ENCODE peak calls at places on chromosomes 2 and 18, in four cellular contexts. L, P, C and I are unnamed samples.
A peak's percentile ranks its signal among the peaks of the same experiment; 100 is the strongest.

GRCh38 chr2:37283207-37283606 is 41.4 kb downstream of the PRKD3 start:
- DNase-seq in C (no peak), P (no peak), L (no peak), I (no peak)

GRCh38 chr2:20223345-20224190 is 1.4 kb downstream of the SDC1 start:
- DNase-seq in P (peak; percentile 61), C (no peak), L (no peak), I (no peak)

GRCh38 chr2:23604731-23605130 is 219.8 kb downstream of the KLHL29 start:
- DNase-seq in P (no peak), L (no peak), C (no peak), I (no peak)

GRCh38 chr2:34373586-34374233 is 774.6 kb upstream of the FAM98A start:
- DNase-seq in P (peak; percentile 5), L (no peak), C (no peak), I (no peak)

GRCh38 chr2:101330253-101330921 is 21.9 kb upstream of the RNF149 start:
- DNase-seq in C (no peak), P (peak; percentile 92), L (no peak), I (no peak)

GRCh38 chr2:234136461-234136860 is 86.0 kb downstream of the SPP2 start:
- DNase-seq in C (no peak), L (no peak), P (no peak), I (no peak)

GRCh38 chr2:172253190-172254052 is 150.7 kb upstream of the DLX2 start:
- DNase-seq in L (peak; percentile 100), P (peak; percentile 91), C (peak; percentile 35), I (peak; percentile 95)

GRCh38 chr2:21041943-21042707 is 1.7 kb downstream of the APOB start:
- DNase-seq in L (no peak), P (peak; percentile 92), C (no peak), I (no peak)

GRCh38 chr2:106695919-106696318 is 190.0 kb downstream of the ST6GAL2 start:
- DNase-seq in L (no peak), C (no peak), P (no peak), I (no peak)

GRCh38 chr18:67600181-67600631 is 83.7 kb upstream of the DSEL start:
- DNase-seq in L (no peak), C (no peak), P (no peak), I (no peak)

GRCh38 chr2:15059870-15060617 is 427.5 kb downstream of the LRATD1 start:
- DNase-seq in L (no peak), C (no peak), P (no peak), I (no peak)

GRCh38 chr2:172701250-172701649 is 34.4 kb upstream of the RAPGEF4 start:
- DNase-seq in C (no peak), L (no peak), P (no peak), I (no peak)

GRCh38 chr2:85804583-85804982 is 50.8 kb downstream of the ATOH8 start:
- DNase-seq in L (no peak), C (peak; percentile 70), P (no peak), I (no peak)

GRCh38 chr2:74919827-74920226 is 38.6 kb upstream of the POLE4 start:
- DNase-seq in P (peak; percentile 31), L (peak; percentile 38), C (peak; percentile 79), I (peak; percentile 38)

GRCh38 chr2:213232649-213233437 is 51.4 kb upstream of the SPAG16 start:
- DNase-seq in L (no peak), P (no peak), C (no peak), I (no peak)

GRCh38 chr2:168244318-168244717 is 3.1 kb downstream of the STK39 start:
- DNase-seq in L (no peak), C (no peak), P (peak; percentile 74), I (no peak)

GRCh38 chr2:135727968-135728728 is 13.5 kb upstream of the UBXN4 start:
- DNase-seq in C (no peak), L (no peak), P (peak; percentile 23), I (no peak)

GRCh38 chr18:27411911-27412310 is 226.8 kb upstream of the CHST9 start:
- DNase-seq in L (no peak), P (peak; percentile 36), C (no peak), I (no peak)

GRCh38 chr18:573385-573784 is 6.8 kb upstream of the CETN1 start:
- DNase-seq in C (no peak), P (peak; percentile 32), L (no peak), I (no peak)

GRCh38 chr2:218516614-218517013 is 51.5 kb downstream of the USP37 start:
- DNase-seq in P (peak; percentile 36), C (peak; percentile 31), L (peak; percentile 23), I (no peak)

GRCh38 chr2:181575024-181575649 is 81.8 kb downstream of the CERKL start:
- DNase-seq in L (no peak), P (no peak), C (no peak), I (no peak)

GRCh38 chr2:240956161-240956934 is 42.1 kb upstream of the SNED1 start:
- DNase-seq in P (no peak), C (no peak), L (no peak), I (no peak)

GRCh38 chr2:232545511-232546375 is 4.6 kb downstream of the TIGD1 start:
- DNase-seq in C (no peak), L (no peak), P (no peak), I (no peak)

GRCh38 chr2:5692561-5693287 is 540 bp downstream of the SOX11 start:
- DNase-seq in C (no peak), P (no peak), L (no peak), I (no peak)

GRCh38 chr2:152132321-152132720 is 33.5 kb upstream of the CACNB4 start:
- DNase-seq in P (no peak), L (no peak), C (no peak), I (no peak)

GRCh38 chr2:32061973-32062861 is 1.1 kb upstream of the SPAST start:
- DNase-seq in L (no peak), P (peak; percentile 78), C (peak; percentile 62), I (no peak)

GRCh38 chr2:20095469-20095868 is 44.0 kb upstream of the LAPTM4A start:
- DNase-seq in C (no peak), L (no peak), P (no peak), I (no peak)

GRCh38 chr2:42060718-42061619 is 13.1 kb downstream of the PKDCC start:
- DNase-seq in C (no peak), L (no peak), P (no peak), I (no peak)

GRCh38 chr2:235494716-235495372 is 1.0 kb downstream of the AGAP1 start:
- DNase-seq in P (no peak), L (no peak), C (no peak), I (no peak)

GRCh38 chr2:109239720-109240119 is 110.7 kb downstream of the SH3RF3 start:
- DNase-seq in P (no peak), L (no peak), C (peak; percentile 14), I (no peak)

GRCh38 chr2:224252601-224253000 is 149.3 kb downstream of the FAM124B start:
- DNase-seq in C (no peak), P (no peak), L (no peak), I (no peak)

GRCh38 chr2:25187729-25188350 is 19.5 kb upstream of the POMC start:
- DNase-seq in P (no peak), L (no peak), C (no peak), I (no peak)

GRCh38 chr18:32891130-32891529 is 118.3 kb upstream of the KLHL14 start:
- DNase-seq in C (no peak), L (no peak), P (no peak), I (no peak)

GRCh38 chr18:32891797-32892196 is 119.0 kb upstream of the KLHL14 start:
- DNase-seq in L (no peak), P (peak; percentile 11), C (no peak), I (no peak)

GRCh38 chr18:32896781-32897547 is 124.1 kb upstream of the KLHL14 start:
- DNase-seq in L (no peak), C (no peak), P (no peak), I (no peak)

GRCh38 chr18:32889620-32890593 is 117.1 kb upstream of the KLHL14 start:
- DNase-seq in C (no peak), L (no peak), P (no peak), I (no peak)

GRCh38 chr18:32893915-32894314 is 121.1 kb upstream of the KLHL14 start:
- DNase-seq in C (no peak), L (no peak), P (peak; percentile 45), I (no peak)
- TF ChIP-seq CTCF in C (no peak), L (peak; percentile 15), P (peak; percentile 37), I (peak; percentile 27)

DNA sequence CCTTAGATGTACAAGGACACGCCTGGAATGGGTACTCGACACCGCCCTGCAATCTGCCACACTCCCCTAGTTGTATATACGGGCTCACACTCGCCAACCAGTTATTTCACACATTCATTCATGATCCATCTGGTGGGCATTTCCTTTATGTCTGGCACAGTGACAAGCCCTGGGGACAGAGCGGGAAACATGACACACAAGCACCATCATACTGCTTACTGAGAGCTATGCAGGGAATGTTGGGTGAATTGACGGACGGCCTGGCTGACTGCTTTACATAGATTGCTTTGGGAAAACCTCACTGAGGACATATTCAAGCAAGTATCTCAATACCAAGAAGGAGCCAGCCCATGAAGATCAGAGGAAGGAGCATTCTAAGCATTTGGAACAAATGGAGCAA is 448.1 kb upstream of the SPRED2 start:
- DNase-seq in P (no peak), C (no peak), L (no peak), I (no peak)
- TF ChIP-seq SIN3A in P (no peak), C (no peak), L (no peak), I (no peak)

GRCh38 chr2:33177627-33178026 is 230.9 kb downstream of the LTBP1 start:
- DNase-seq in C (no peak), L (no peak), P (no peak), I (no peak)

GRCh38 chr2:33178209-33178608 is 231.5 kb downstream of the LTBP1 start:
- DNase-seq in P (no peak), C (no peak), L (no peak), I (no peak)

GRCh38 chr2:33184026-33184425 is 237.3 kb downstream of the LTBP1 start:
- DNase-seq in L (no peak), C (no peak), P (no peak), I (no peak)

GRCh38 chr2:33180915-33181314 is 234.2 kb downstream of the LTBP1 start:
- DNase-seq in L (no peak), P (no peak), C (no peak), I (no peak)

GRCh38 chr2:33181466-33181865 is 234.7 kb downstream of the LTBP1 start:
- DNase-seq in L (no peak), P (no peak), C (no peak), I (no peak)
- TF ChIP-seq TCF7L2 in L (no peak), P (no peak), C (no peak), I (no peak)

GRCh38 chr2:96816127-96816835 is at the start of gene CNNM3:
- DNase-seq in L (peak; percentile 71), C (peak; percentile 99), P (peak; percentile 91), I (peak; percentile 46)
- TF ChIP-seq CTCF in L (peak; percentile 43), C (peak; percentile 55), P (peak; percentile 72), I (peak; percentile 67)